ENCODE peak calls at places on chromosomes 13 and 19, in eight cellular contexts. H, D, V, W, S, E, A and I are unnamed samples. For H3K27me3 and H3K9me3, the result is how much of the 10 kb centered on the place peaks cover.

GRCh38 chr13:46158983-46159382 is 23.0 kb downstream of the LCP1 start:
- DNase-seq in V (no peak), D (no peak), H (no peak), S (no peak), E (no peak), A (no peak), W (no peak), I (no peak)

GRCh38 chr13:46085737-46086136 is 19.1 kb downstream of the CPB2 start:
- DNase-seq in E (no peak), A (no peak), H (no peak), V (no peak), W (no peak), D (no peak), S (no peak), I (no peak)

GRCh38 chr19:19911150-19911549 is 10.4 kb downstream of the ZNF93 start:
- DNase-seq in W (no peak), A (no peak), E (no peak), S (no peak), D (no peak), V (peak), H (no peak), I (no peak)

GRCh38 chr19:2294377-2295335 is 12.7 kb upstream of the PEAK3 start:
- DNase-seq in A (no peak), W (no peak), D (no peak), H (no peak), S (peak), V (peak), E (no peak), I (no peak)

GRCh38 chr19:1223018-1223855 is 14.6 kb downstream of the CBARP start:
- DNase-seq in D (no peak), H (no peak), E (no peak), W (no peak), V (peak), S (peak), A (no peak), I (no peak)

GRCh38 chr19:35251456-35251855 is 2.7 kb downstream of the LSR start:
- DNase-seq in D (no peak), S (no peak), A (no peak), W (no peak), H (no peak), V (no peak), E (peak), I (no peak)

GRCh38 chr19:18865973-18866799 is 29.8 kb downstream of the CERS1 start:
- DNase-seq in W (no peak), D (peak), E (peak), S (no peak), H (peak), A (peak), V (peak), I (peak)

GRCh38 chr13:89550842-89551422 is 1796.6 kb upstream of the MIR17HG start:
- DNase-seq in E (no peak), A (no peak), V (no peak), H (no peak), W (no peak), S (no peak), D (no peak), I (no peak)

GRCh38 chr13:27339299-27339698 is 68.7 kb downstream of the RASL11A start:
- DNase-seq in S (no peak), H (peak), V (peak), D (peak), W (no peak), E (peak), A (no peak), I (no peak)

GRCh38 chr13:91123456-91124127 is 223.9 kb upstream of the MIR17HG start:
- DNase-seq in A (no peak), H (no peak), V (no peak), E (no peak), S (no peak), D (no peak), W (peak), I (no peak)

GRCh38 chr13:32426191-32426980 is 1.5 kb downstream of the N4BP2L1 start:
- DNase-seq in A (no peak), W (no peak), H (peak), S (no peak), V (no peak), E (peak), D (peak), I (peak)

GRCh38 chr19:11446652-11447301 is 11.3 kb downstream of the PRKCSH start:
- DNase-seq in S (peak), V (no peak), E (peak), A (peak), D (peak), H (peak), W (no peak), I (peak)

GRCh38 chr13:27133889-27134288 is 37.7 kb downstream of the USP12 start:
- DNase-seq in E (no peak), H (no peak), W (no peak), S (no peak), D (no peak), V (no peak), A (no peak), I (no peak)

GRCh38 chr13:42720858-42721219 is 60.5 kb upstream of the FAM216B start:
- DNase-seq in S (no peak), A (no peak), H (no peak), E (no peak), W (no peak), D (no peak), V (no peak), I (no peak)

GRCh38 chr13:25165664-25166063 is 6.4 kb downstream of the AMER2 start:
- DNase-seq in W (no peak), S (no peak), H (no peak), E (no peak), D (no peak), A (no peak), V (no peak), I (no peak)
- H3K27me3 ChIP-seq in W (under half), S (under half), H (under half), E (under half), D (under half), A (under half), V (under half), I (under half)

DNA sequence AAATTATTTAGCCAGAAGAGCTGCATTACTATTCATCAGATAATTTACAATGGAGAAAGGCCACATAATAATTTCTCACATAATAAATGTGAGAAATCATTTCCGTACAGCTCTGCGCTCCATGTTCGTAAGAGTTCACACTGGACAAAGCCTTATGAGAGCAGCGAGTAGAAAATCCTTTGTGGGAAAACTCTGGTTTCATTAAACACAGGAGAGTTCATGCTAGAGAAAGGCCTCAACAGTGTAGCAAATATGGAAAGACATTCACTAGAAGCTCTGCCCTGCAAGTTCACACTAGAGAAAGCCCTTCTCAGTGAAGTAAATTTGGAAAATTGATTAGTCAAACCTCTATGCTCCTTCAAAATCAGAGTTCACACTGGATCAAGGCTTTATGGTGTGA is 8.4 kb downstream of the ZNF776 start:
- DNase-seq in V (no peak), W (no peak), A (no peak), D (no peak), E (no peak), S (no peak), H (no peak), I (no peak)
- H3K9me3 ChIP-seq in V (under half), W (under half), A (under half), D (under half), E (half or more), S (under half), H (under half), I (half or more)

DNA sequence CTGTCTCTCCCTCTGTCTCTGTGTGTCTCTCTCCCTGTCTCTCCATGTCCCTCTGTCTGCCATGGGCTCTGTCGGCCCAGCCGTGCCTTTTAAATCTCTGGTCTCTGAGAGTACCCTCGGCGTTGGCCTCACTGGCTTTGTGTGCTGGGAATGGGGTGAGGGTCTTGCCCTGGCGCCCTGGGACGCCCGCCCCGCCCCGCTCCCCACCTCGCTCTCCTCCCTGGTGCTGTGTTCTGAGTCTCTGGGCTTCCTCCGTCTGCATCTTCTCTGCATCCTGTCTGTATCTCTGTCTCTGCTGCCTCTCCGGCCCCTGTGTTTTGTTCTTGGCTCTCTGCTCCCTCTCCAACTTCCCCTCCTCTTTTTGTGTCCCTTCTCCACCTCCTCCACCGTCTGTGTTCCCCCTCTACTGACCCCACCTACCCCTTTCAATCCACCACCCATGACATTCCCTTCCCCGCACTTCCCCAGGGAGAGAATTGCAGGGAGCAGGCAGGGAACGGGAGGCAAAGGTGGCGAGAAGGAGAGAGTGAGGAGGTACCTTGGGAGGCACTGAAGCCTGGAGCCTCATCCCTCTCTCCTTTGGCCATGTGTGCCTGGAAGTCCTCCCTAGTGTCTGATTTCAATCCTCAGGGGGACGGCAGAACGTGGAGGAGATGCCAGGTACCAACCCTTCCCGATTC is 4.0 kb upstream of the MEIS3 start:
- DNase-seq in W (no peak), H (no peak), D (no peak), A (no peak), E (no peak), V (no peak), S (no peak), I (no peak)
- H3K27me3 ChIP-seq in W (under half), H (half or more), D (half or more), A (half or more), E (under half), V (under half), S (under half), I (half or more)

DNA sequence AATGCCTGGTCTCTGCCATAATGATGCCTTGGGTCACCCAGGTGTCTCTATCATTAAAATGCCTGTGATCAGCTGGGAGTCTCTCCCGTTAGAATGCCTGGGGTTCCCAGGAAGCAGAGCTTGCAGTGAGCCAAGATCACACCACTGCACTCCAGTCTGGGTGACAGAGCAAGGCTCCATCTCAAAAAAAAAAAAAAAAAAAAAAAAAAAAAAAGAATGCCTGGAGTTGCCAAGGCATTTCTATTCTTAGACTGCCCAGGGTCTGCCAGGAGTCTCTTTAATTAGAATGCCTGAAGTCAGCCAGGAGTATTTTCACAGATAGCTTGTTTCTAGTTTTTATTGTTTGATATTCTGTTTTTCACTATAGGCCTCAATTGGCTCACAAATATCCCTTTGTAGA is 1552.5 kb downstream of the UQCRFS1 start:
- DNase-seq in D (no peak), A (no peak), H (no peak), E (no peak), S (no peak), V (no peak), W (no peak), I (no peak)
- H3K9me3 ChIP-seq in D (under half), A (under half), H (under half), E (under half), S (under half), V (under half), W (under half), I (under half)

GRCh38 chr13:31005066-31005465 is 72.6 kb downstream of the TEX26 start:
- DNase-seq in D (no peak), S (no peak), W (no peak), V (no peak), H (no peak), E (no peak), A (no peak), I (no peak)

GRCh38 chr13:30997697-30998547 is 65.5 kb downstream of the TEX26 start:
- DNase-seq in E (no peak), D (no peak), S (no peak), A (peak), V (no peak), H (no peak), W (no peak), I (no peak)

GRCh38 chr13:31001647-31002046 is 69.2 kb downstream of the TEX26 start:
- DNase-seq in A (no peak), S (no peak), V (no peak), D (no peak), W (no peak), E (no peak), H (no peak), I (no peak)

GRCh38 chr13:30998548-30999140 is 66.2 kb downstream of the TEX26 start:
- DNase-seq in W (no peak), A (no peak), S (no peak), D (no peak), E (no peak), H (no peak), V (peak), I (no peak)

DNA sequence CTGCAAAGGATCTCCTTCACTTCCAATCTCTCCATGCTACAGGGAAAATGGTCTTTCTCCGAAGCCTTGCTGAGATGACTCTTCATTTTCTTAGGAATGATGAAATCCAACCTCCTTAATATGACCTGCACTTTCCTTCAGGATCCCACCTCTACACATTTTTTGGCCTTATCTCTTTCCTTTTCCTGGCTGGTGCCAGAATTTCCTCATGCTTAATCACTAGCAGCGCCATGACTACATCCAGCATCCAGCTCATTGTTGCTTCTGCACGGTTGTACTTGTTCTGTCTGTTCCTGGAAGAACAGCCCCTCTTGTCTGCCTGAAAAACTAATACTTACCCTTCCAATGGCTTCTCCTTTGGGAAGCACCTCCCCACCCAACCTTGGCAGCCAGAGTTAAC is 68.4 kb downstream of the TEX26 start:
- DNase-seq in S (no peak), V (no peak), H (no peak), E (no peak), A (no peak), D (no peak), W (no peak), I (no peak)
- H3K27me3 ChIP-seq in S (under half), V (under half), H (under half), E (under half), A (under half), D (under half), W (under half), I (under half)

GRCh38 chr19:57570707-57571106 is 8.0 kb downstream of the ZNF416 start:
- DNase-seq in D (no peak), E (no peak), W (no peak), A (no peak), V (no peak), S (no peak), H (no peak), I (no peak)
- H3K9me3 ChIP-seq in D (half or more), E (half or more), W (under half), A (under half), V (half or more), S (half or more), H (under half), I (half or more)

GRCh38 chr13:105177265-105177900 is 1358.1 kb downstream of the EFNB2 start:
- DNase-seq in E (no peak), A (no peak), W (no peak), H (no peak), V (no peak), D (no peak), S (no peak), I (no peak)
- H3K27me3 ChIP-seq in E (under half), A (under half), W (under half), H (under half), V (under half), D (under half), S (under half), I (under half)

DNA sequence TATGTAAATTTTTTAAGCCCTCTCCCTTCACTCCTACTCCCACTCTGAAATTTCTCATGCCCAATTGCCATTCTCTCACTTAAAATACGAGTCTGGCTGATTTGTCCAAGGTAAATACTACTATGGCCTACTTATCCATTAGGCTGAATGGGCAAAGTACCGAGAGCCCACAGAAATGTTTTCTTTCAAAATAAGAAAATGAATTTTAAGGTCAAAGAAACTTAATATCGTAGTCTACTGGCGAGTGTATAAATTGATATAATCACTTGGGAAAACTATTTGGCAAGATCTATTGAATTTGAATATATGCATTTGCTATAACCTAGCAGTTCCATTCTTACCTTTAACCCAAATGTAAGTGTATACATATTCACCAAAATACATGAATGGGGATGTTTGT is 32.7 kb downstream of the ZNF45 start:
- DNase-seq in W (no peak), A (no peak), D (no peak), V (no peak), E (no peak), H (no peak), S (no peak), I (no peak)
- H3K9me3 ChIP-seq in W (under half), A (under half), D (under half), V (under half), E (under half), H (under half), S (under half), I (under half)